ENCODE peak calls at places on chromosomes 11 and 22, in ten cellular contexts. M, J, R, C, N, D, A, V, U and E are unnamed samples.

GRCh38 chr11:617912-618682 is 2.3 kb upstream of the IRF7 start:
- DNase-seq in M (no peak), J (no peak), R (no peak), C (no peak), N (no peak), D (no peak), A (no peak), V (no peak), U (no peak), E (no peak)

GRCh38 chr11:122516686-122517085 is 138.8 kb upstream of the UBASH3B start:
- DNase-seq in M (no peak), J (no peak), R (no peak), C (no peak), N (no peak), D (no peak), A (peak), V (no peak), U (no peak), E (no peak)

GRCh38 chr22:49047461-49047860 is 780.2 kb downstream of the BRD1 start:
- DNase-seq in M (no peak), J (no peak), R (peak), C (no peak), N (no peak), D (no peak), A (no peak), V (no peak), U (no peak), E (no peak)

GRCh38 chr11:61695917-61696316 is 15.7 kb downstream of the DAGLA start:
- DNase-seq in M (peak), J (peak), R (peak), C (peak), N (peak), D (no peak), A (peak), V (peak), U (no peak), E (peak)

GRCh38 chr22:47162865-47163264 is 400.4 kb downstream of the TBC1D22A start:
- DNase-seq in M (no peak), J (no peak), R (no peak), C (no peak), N (peak), D (no peak), A (no peak), V (no peak), U (no peak), E (no peak)

GRCh38 chr11:58900479-58901420 is 38.5 kb upstream of the GLYATL1 start:
- DNase-seq in M (peak), J (peak), R (peak), C (no peak), N (peak), D (peak), A (peak), V (peak), U (no peak), E (peak)

GRCh38 chr11:124886476-124886875 is 11.2 kb downstream of the ROBO4 start:
- DNase-seq in M (no peak), J (no peak), R (no peak), C (no peak), N (no peak), D (no peak), A (no peak), V (no peak), U (no peak), E (no peak)

GRCh38 chr11:834371-835316 is 1.9 kb downstream of the CD151 start:
- DNase-seq in M (no peak), J (no peak), R (peak), C (no peak), N (peak), D (no peak), A (peak), V (peak), U (peak), E (no peak)

GRCh38 chr11:70132641-70133040 is 54.5 kb downstream of the ANO1 start:
- DNase-seq in M (no peak), J (no peak), R (no peak), C (no peak), N (no peak), D (no peak), A (no peak), V (no peak), U (no peak), E (no peak)

GRCh38 chr11:15178214-15178613 is 63.5 kb downstream of the INSC start:
- DNase-seq in M (no peak), J (no peak), R (no peak), C (no peak), N (no peak), D (no peak), A (peak), V (no peak), U (no peak), E (no peak)

GRCh38 chr22:46004105-46004866 is 27.3 kb upstream of the WNT7B start:
- DNase-seq in M (no peak), J (peak), R (no peak), C (no peak), N (peak), D (no peak), A (no peak), V (no peak), U (no peak), E (no peak)

GRCh38 chr22:35072939-35073338 is 7.0 kb downstream of the ISX start:
- DNase-seq in M (no peak), J (peak), R (peak), C (no peak), N (no peak), D (no peak), A (peak), V (peak), U (no peak), E (no peak)

GRCh38 chr11:118151421-118151820 is 1.2 kb downstream of the SCN4B start:
- DNase-seq in M (no peak), J (no peak), R (peak), C (no peak), N (no peak), D (peak), A (no peak), V (no peak), U (no peak), E (no peak)

GRCh38 chr11:133726576-133726975 is 118.7 kb downstream of the SPATA19 start:
- DNase-seq in M (no peak), J (no peak), R (no peak), C (no peak), N (no peak), D (no peak), A (no peak), V (no peak), U (no peak), E (no peak)

GRCh38 chr22:19055801-19056200 is 66.4 kb downstream of the DGCR2 start:
- DNase-seq in M (no peak), J (no peak), R (no peak), C (no peak), N (peak), D (no peak), A (no peak), V (no peak), U (no peak), E (no peak)

GRCh38 chr11:111762981-111763643 is 3.1 kb downstream of the PPP2R1B start:
- DNase-seq in M (no peak), J (no peak), R (peak), C (no peak), N (no peak), D (no peak), A (no peak), V (peak), U (no peak), E (no peak)

DNA sequence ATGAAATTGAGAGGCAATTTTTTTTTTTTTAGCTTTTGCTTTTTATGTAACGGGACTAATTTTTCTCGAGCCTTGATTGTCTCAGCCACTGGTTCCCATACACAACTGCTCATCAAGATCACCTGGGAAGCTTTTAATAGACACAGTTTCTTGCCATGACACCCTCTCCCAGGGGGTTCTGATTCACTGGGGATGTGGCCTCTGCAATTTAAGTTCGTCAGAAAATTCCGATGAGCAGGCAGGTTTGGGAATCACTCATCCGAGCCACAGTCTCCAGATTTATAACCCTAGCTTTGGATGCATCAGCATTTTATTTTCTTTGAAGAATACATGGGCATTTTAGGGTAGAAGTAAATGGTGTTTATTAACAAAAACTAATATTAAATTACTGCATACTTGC is 318.8 kb downstream of the DDX10 start:
- DNase-seq in M (no peak), J (no peak), R (no peak), C (no peak), N (no peak), D (no peak), A (peak), V (no peak), U (no peak), E (no peak)
- TF ChIP-seq CTCF in M (no peak), J (no peak), R (no peak), C (no peak), N (no peak), D (no peak), A (no peak), V (no peak), U (no peak), E (no peak)

GRCh38 chr11:29019960-29020683 is 911.9 kb downstream of the METTL15 start:
- DNase-seq in M (no peak), J (no peak), R (peak), C (no peak), N (no peak), D (no peak), A (peak), V (peak), U (no peak), E (no peak)
- TF ChIP-seq CTCF in M (no peak), J (no peak), R (peak), C (no peak), N (no peak), D (no peak), A (peak), V (peak), U (peak), E (no peak)

GRCh38 chr11:100928426-100928825 is 201.2 kb downstream of the PGR start:
- DNase-seq in M (no peak), J (no peak), R (peak), C (no peak), N (no peak), D (no peak), A (no peak), V (no peak), U (no peak), E (no peak)

GRCh38 chr11:100929377-100929776 is 200.2 kb downstream of the PGR start:
- DNase-seq in M (no peak), J (no peak), R (peak), C (no peak), N (no peak), D (no peak), A (peak), V (peak), U (no peak), E (peak)

GRCh38 chr11:100936781-100937180 is 192.8 kb downstream of the PGR start:
- DNase-seq in M (no peak), J (no peak), R (no peak), C (no peak), N (no peak), D (no peak), A (no peak), V (no peak), U (no peak), E (no peak)

GRCh38 chr11:100930185-100930778 is 199.3 kb downstream of the PGR start:
- DNase-seq in M (no peak), J (peak), R (peak), C (no peak), N (no peak), D (no peak), A (peak), V (peak), U (no peak), E (peak)

DNA sequence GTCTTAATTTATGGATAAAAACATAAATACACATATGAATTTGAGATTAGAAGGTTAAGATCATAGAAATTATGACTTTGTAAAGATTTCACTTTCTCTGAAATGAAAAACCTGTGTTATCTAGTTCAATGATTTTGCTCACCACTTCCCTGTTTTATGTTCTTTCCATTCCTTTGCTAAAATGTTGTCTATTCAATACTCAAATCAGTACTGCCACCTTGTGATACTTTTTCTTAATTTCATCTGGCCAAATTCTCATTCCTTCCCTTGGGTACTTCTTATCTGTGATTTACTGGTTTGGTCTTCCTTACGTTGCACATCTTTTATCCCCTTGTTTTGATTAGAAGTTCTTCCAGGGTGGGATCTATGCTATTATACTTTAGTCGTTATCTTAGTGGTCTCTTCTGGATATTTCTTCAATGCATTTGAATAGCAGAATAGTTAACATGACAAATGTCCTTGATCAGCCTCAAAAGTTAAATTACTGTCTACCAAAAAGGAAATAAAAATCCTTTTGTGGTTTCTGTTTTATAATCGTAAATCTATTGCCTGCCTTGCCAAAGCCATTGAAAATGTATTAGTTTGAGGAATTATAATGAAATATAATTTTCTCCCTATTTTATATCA is 197.0 kb downstream of the PGR start:
- DNase-seq in M (no peak), J (peak), R (peak), C (no peak), N (no peak), D (no peak), A (peak), V (peak), U (no peak), E (peak)
- TF ChIP-seq CTCF in M (peak), J (no peak), R (peak), C (no peak), N (peak), D (peak), A (peak), V (peak), U (peak), E (no peak)

GRCh38 chr22:50605349-50606074 is 4.9 kb downstream of the MAPK8IP2 start:
- DNase-seq in M (no peak), J (no peak), R (no peak), C (no peak), N (no peak), D (no peak), A (no peak), V (no peak), U (peak), E (peak)

GRCh38 chr22:50604623-50605348 is 4.2 kb downstream of the MAPK8IP2 start:
- DNase-seq in M (no peak), J (no peak), R (no peak), C (no peak), N (no peak), D (no peak), A (no peak), V (no peak), U (no peak), E (peak)

GRCh38 chr22:50607366-50608020 is 6.9 kb downstream of the MAPK8IP2 start:
- DNase-seq in M (no peak), J (no peak), R (no peak), C (no peak), N (no peak), D (no peak), A (no peak), V (no peak), U (no peak), E (no peak)

GRCh38 chr22:50606561-50607365 is 6.2 kb downstream of the MAPK8IP2 start:
- DNase-seq in M (no peak), J (no peak), R (no peak), C (no peak), N (no peak), D (no peak), A (no peak), V (no peak), U (no peak), E (peak)

DNA sequence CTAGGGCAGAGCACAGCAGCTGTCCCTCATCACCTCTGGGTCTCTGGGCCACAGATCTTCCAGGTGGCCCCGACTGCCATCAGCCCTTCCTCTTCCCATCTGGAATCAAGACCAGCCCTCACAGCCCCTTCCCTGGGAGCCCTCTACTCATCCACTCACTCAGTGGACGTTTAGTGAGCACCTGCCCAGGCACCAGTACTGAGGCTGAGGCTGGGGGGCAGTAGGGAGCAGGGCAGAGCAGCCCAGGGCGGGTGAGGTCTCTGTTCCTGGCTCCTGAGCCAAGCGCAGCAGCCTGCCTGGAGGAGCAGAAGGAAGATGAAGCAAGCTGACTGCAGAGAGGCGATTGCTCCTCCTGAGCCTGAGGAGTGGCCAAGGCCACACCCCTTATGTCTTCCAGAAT is 5.5 kb downstream of the MAPK8IP2 start:
- DNase-seq in M (no peak), J (peak), R (no peak), C (no peak), N (no peak), D (no peak), A (no peak), V (peak), U (no peak), E (no peak)
- TF ChIP-seq CTCF in M (no peak), J (no peak), R (no peak), C (no peak), N (no peak), D (peak), A (no peak), V (peak), U (no peak), E (no peak)

GRCh38 chr11:36469063-36469462 is 41.0 kb downstream of the TRAF6 start:
- DNase-seq in M (no peak), J (peak), R (no peak), C (no peak), N (no peak), D (no peak), A (no peak), V (no peak), U (no peak), E (no peak)
- TF ChIP-seq CTCF in M (no peak), J (peak), R (peak), C (no peak), N (peak), D (peak), A (peak), V (peak), U (peak), E (no peak)

DNA sequence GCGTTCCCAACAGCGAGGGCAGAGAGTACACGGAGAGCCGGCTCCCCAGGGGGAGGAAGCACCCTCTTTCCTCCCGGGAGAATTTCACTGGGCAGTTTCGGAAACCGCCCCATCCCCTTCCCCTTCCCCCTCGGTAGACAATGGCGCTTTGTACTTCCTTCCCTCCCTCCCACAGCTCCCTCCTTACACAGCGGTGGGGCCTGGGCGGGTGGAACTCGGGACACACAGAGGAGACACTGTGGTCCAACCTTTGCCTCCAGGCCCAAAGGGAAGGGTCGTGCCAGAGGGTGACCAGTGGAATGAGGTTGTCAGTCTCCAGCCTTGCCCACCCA is 4.3 kb downstream of the SMTN start:
- DNase-seq in M (peak), J (peak), R (no peak), C (no peak), N (no peak), D (no peak), A (no peak), V (peak), U (no peak), E (no peak)
- TF ChIP-seq CTCF in M (no peak), J (no peak), R (no peak), C (no peak), N (peak), D (no peak), A (no peak), V (no peak), U (no peak), E (no peak)

DNA sequence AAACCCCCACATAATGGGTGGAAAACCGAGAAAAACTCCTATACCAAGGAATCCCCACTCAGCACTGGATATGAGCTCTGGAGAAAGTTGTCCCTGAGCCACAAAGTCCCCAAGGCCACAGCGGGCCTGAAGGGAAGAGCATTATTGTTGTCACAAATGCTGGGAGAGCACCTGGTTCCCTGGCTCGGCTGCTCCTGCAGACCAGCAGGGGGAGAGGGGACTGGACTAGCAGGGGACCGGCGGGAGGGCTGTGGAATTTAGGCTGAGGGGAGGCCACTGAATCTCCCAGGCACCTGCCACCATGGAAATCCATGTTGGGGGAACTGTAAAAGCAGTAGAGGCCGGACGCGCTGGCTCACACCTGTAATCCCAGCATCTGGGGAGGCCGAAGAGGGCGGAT is 7.0 kb downstream of the PC start:
- DNase-seq in M (no peak), J (no peak), R (no peak), C (no peak), N (no peak), D (no peak), A (no peak), V (no peak), U (no peak), E (peak)
- TF ChIP-seq CTCF in M (no peak), J (no peak), R (peak), C (no peak), N (no peak), D (no peak), A (no peak), V (no peak), U (peak), E (no peak)

DNA sequence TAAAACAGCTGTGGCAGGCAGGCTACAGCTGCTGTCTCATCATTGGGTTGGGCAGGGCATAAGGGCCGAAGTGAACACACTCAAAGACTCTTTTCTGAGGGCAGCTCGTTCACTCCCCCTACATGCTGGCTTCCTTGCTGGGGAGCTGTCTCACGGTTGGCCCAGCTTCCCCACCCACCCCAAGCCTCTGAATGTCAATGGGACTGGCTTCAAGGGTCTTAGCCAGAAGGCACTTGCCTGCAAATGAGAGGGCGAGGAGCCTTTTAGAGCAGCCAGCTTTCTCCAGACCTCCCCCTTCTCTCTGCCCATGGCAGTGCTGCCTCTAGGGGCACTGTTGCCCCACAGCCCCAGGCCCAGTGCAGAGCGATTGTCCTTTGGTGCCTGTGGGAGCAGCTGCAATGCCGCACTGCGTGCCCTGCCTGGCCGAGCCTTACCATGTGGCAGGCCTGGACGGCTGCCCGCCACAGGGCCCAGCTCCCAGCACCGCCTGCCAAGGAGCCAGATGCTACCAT is 94.7 kb upstream of the RASSF10 start:
- DNase-seq in M (peak), J (peak), R (peak), C (no peak), N (peak), D (no peak), A (peak), V (peak), U (no peak), E (no peak)
- TF ChIP-seq CTCF in M (peak), J (peak), R (peak), C (no peak), N (peak), D (peak), A (peak), V (peak), U (peak), E (peak)